ENCODE peak calls at places on chromosomes 7 and 10, in nine cellular contexts. One of them, this sample, is unnamed.

GRCh38 chr10:62027841-62028501 is 126.5 kb downstream of the ARID5B start:
- DNase-seq in activated T-cell treated with anti-CD3 and anti-CD28 coated beads for 48 hours: no peak
- DNase-seq in stimulated activated CD8-positive, alpha-beta memory T cell treated with anti-CD3 and anti-CD28 coated beads, Interleukin-4, amount 100 ng/mL, for 1 hour: no peak
- DNase-seq in epithelial cell of esophagus: peak
- DNase-seq in NCI-H1436 treated with DMSO at 0.1 percent for 48 hours: no peak
- DNase-seq in IMR-90: peak
- DNase-seq in CD4-positive, alpha-beta T cell: no peak
- DNase-seq in thoracic aorta: no peak
- DNase-seq in fibroblast of mammary gland: peak
- DNase-seq in this sample: no peak

GRCh38 chr7:99104631-99105030 is 39.3 kb downstream of the SMURF1 start:
- DNase-seq in stimulated activated CD8-positive, alpha-beta memory T cell treated with anti-CD3 and anti-CD28 coated beads, Interleukin-4, amount 100 ng/mL, for 1 hour: no peak
- DNase-seq in epithelial cell of esophagus: no peak
- DNase-seq in CD4-positive, alpha-beta T cell: no peak
- DNase-seq in NCI-H1436 treated with DMSO at 0.1 percent for 48 hours: no peak
- DNase-seq in activated T-cell treated with anti-CD3 and anti-CD28 coated beads for 48 hours: no peak
- DNase-seq in fibroblast of mammary gland: no peak
- DNase-seq in thoracic aorta: no peak
- DNase-seq in IMR-90: no peak
- DNase-seq in this sample: no peak

GRCh38 chr10:47339759-47340612 is 8.2 kb upstream of the RBP3 start:
- DNase-seq in NCI-H1436 treated with DMSO at 0.1 percent for 48 hours: no peak
- DNase-seq in CD4-positive, alpha-beta T cell: no peak
- DNase-seq in epithelial cell of esophagus: no peak
- DNase-seq in thoracic aorta: no peak
- DNase-seq in fibroblast of mammary gland: no peak
- DNase-seq in stimulated activated CD8-positive, alpha-beta memory T cell treated with anti-CD3 and anti-CD28 coated beads, Interleukin-4, amount 100 ng/mL, for 1 hour: no peak
- DNase-seq in activated T-cell treated with anti-CD3 and anti-CD28 coated beads for 48 hours: no peak
- DNase-seq in IMR-90: no peak
- DNase-seq in this sample: no peak

GRCh38 chr7:36506820-36507219 is 117.2 kb downstream of the ANLN start:
- DNase-seq in stimulated activated CD8-positive, alpha-beta memory T cell treated with anti-CD3 and anti-CD28 coated beads, Interleukin-4, amount 100 ng/mL, for 1 hour: no peak
- DNase-seq in fibroblast of mammary gland: peak
- DNase-seq in CD4-positive, alpha-beta T cell: no peak
- DNase-seq in IMR-90: peak
- DNase-seq in epithelial cell of esophagus: peak
- DNase-seq in NCI-H1436 treated with DMSO at 0.1 percent for 48 hours: no peak
- DNase-seq in thoracic aorta: no peak
- DNase-seq in activated T-cell treated with anti-CD3 and anti-CD28 coated beads for 48 hours: no peak
- DNase-seq in this sample: no peak

GRCh38 chr7:148142660-148143248 is 447.8 kb upstream of the C7orf33 start:
- DNase-seq in activated T-cell treated with anti-CD3 and anti-CD28 coated beads for 48 hours: no peak
- DNase-seq in IMR-90: peak
- DNase-seq in stimulated activated CD8-positive, alpha-beta memory T cell treated with anti-CD3 and anti-CD28 coated beads, Interleukin-4, amount 100 ng/mL, for 1 hour: no peak
- DNase-seq in fibroblast of mammary gland: peak
- DNase-seq in thoracic aorta: no peak
- DNase-seq in epithelial cell of esophagus: peak
- DNase-seq in NCI-H1436 treated with DMSO at 0.1 percent for 48 hours: no peak
- DNase-seq in CD4-positive, alpha-beta T cell: no peak
- DNase-seq in this sample: no peak

GRCh38 chr7:44306608-44307007 is 18.8 kb downstream of the CAMK2B start:
- DNase-seq in activated T-cell treated with anti-CD3 and anti-CD28 coated beads for 48 hours: no peak
- DNase-seq in epithelial cell of esophagus: no peak
- DNase-seq in IMR-90: no peak
- DNase-seq in fibroblast of mammary gland: no peak
- DNase-seq in stimulated activated CD8-positive, alpha-beta memory T cell treated with anti-CD3 and anti-CD28 coated beads, Interleukin-4, amount 100 ng/mL, for 1 hour: no peak
- DNase-seq in thoracic aorta: no peak
- DNase-seq in NCI-H1436 treated with DMSO at 0.1 percent for 48 hours: no peak
- DNase-seq in CD4-positive, alpha-beta T cell: no peak
- DNase-seq in this sample: no peak

GRCh38 chr10:69179089-69179742 is 818 bp upstream of the SUPV3L1 start:
- DNase-seq in fibroblast of mammary gland: peak
- DNase-seq in CD4-positive, alpha-beta T cell: no peak
- DNase-seq in NCI-H1436 treated with DMSO at 0.1 percent for 48 hours: no peak
- DNase-seq in IMR-90: no peak
- DNase-seq in activated T-cell treated with anti-CD3 and anti-CD28 coated beads for 48 hours: peak
- DNase-seq in epithelial cell of esophagus: no peak
- DNase-seq in stimulated activated CD8-positive, alpha-beta memory T cell treated with anti-CD3 and anti-CD28 coated beads, Interleukin-4, amount 100 ng/mL, for 1 hour: no peak
- DNase-seq in thoracic aorta: no peak
- DNase-seq in this sample: no peak

GRCh38 chr10:18071591-18071990 is 68.6 kb upstream of the CACNB2 start:
- DNase-seq in activated T-cell treated with anti-CD3 and anti-CD28 coated beads for 48 hours: no peak
- DNase-seq in thoracic aorta: no peak
- DNase-seq in IMR-90: no peak
- DNase-seq in stimulated activated CD8-positive, alpha-beta memory T cell treated with anti-CD3 and anti-CD28 coated beads, Interleukin-4, amount 100 ng/mL, for 1 hour: no peak
- DNase-seq in epithelial cell of esophagus: peak
- DNase-seq in fibroblast of mammary gland: no peak
- DNase-seq in CD4-positive, alpha-beta T cell: no peak
- DNase-seq in NCI-H1436 treated with DMSO at 0.1 percent for 48 hours: no peak
- DNase-seq in this sample: no peak

GRCh38 chr7:25931156-25931555 is 220.8 kb upstream of the NFE2L3 start:
- DNase-seq in NCI-H1436 treated with DMSO at 0.1 percent for 48 hours: no peak
- DNase-seq in epithelial cell of esophagus: no peak
- DNase-seq in thoracic aorta: no peak
- DNase-seq in CD4-positive, alpha-beta T cell: no peak
- DNase-seq in stimulated activated CD8-positive, alpha-beta memory T cell treated with anti-CD3 and anti-CD28 coated beads, Interleukin-4, amount 100 ng/mL, for 1 hour: no peak
- DNase-seq in fibroblast of mammary gland: no peak
- DNase-seq in activated T-cell treated with anti-CD3 and anti-CD28 coated beads for 48 hours: no peak
- DNase-seq in IMR-90: no peak
- DNase-seq in this sample: no peak

GRCh38 chr10:106189254-106189653 is 975.3 kb downstream of the SORCS1 start:
- DNase-seq in stimulated activated CD8-positive, alpha-beta memory T cell treated with anti-CD3 and anti-CD28 coated beads, Interleukin-4, amount 100 ng/mL, for 1 hour: no peak
- DNase-seq in fibroblast of mammary gland: peak
- DNase-seq in thoracic aorta: no peak
- DNase-seq in IMR-90: no peak
- DNase-seq in NCI-H1436 treated with DMSO at 0.1 percent for 48 hours: no peak
- DNase-seq in activated T-cell treated with anti-CD3 and anti-CD28 coated beads for 48 hours: no peak
- DNase-seq in epithelial cell of esophagus: peak
- DNase-seq in CD4-positive, alpha-beta T cell: no peak
- DNase-seq in this sample: no peak

GRCh38 chr7:12581897-12582296 is 11.4 kb downstream of the SCIN start:
- DNase-seq in IMR-90: peak
- DNase-seq in NCI-H1436 treated with DMSO at 0.1 percent for 48 hours: no peak
- DNase-seq in epithelial cell of esophagus: no peak
- DNase-seq in stimulated activated CD8-positive, alpha-beta memory T cell treated with anti-CD3 and anti-CD28 coated beads, Interleukin-4, amount 100 ng/mL, for 1 hour: no peak
- DNase-seq in fibroblast of mammary gland: no peak
- DNase-seq in thoracic aorta: no peak
- DNase-seq in CD4-positive, alpha-beta T cell: no peak
- DNase-seq in activated T-cell treated with anti-CD3 and anti-CD28 coated beads for 48 hours: no peak
- DNase-seq in this sample: no peak

GRCh38 chr7:104980969-104981670 is 32.9 kb upstream of the KMT2E start:
- DNase-seq in fibroblast of mammary gland: peak
- DNase-seq in NCI-H1436 treated with DMSO at 0.1 percent for 48 hours: no peak
- DNase-seq in activated T-cell treated with anti-CD3 and anti-CD28 coated beads for 48 hours: no peak
- DNase-seq in IMR-90: peak
- DNase-seq in thoracic aorta: no peak
- DNase-seq in stimulated activated CD8-positive, alpha-beta memory T cell treated with anti-CD3 and anti-CD28 coated beads, Interleukin-4, amount 100 ng/mL, for 1 hour: no peak
- DNase-seq in CD4-positive, alpha-beta T cell: no peak
- DNase-seq in epithelial cell of esophagus: peak
- DNase-seq in this sample: no peak

GRCh38 chr10:97207131-97207530 is 21.4 kb upstream of the SLIT1 start:
- DNase-seq in NCI-H1436 treated with DMSO at 0.1 percent for 48 hours: no peak
- DNase-seq in IMR-90: no peak
- DNase-seq in epithelial cell of esophagus: no peak
- DNase-seq in thoracic aorta: no peak
- DNase-seq in stimulated activated CD8-positive, alpha-beta memory T cell treated with anti-CD3 and anti-CD28 coated beads, Interleukin-4, amount 100 ng/mL, for 1 hour: no peak
- DNase-seq in fibroblast of mammary gland: no peak
- DNase-seq in CD4-positive, alpha-beta T cell: no peak
- DNase-seq in activated T-cell treated with anti-CD3 and anti-CD28 coated beads for 48 hours: no peak
- DNase-seq in this sample: no peak

GRCh38 chr10:80410122-80410521 is 1.8 kb downstream of the PRXL2A start:
- DNase-seq in epithelial cell of esophagus: no peak
- DNase-seq in stimulated activated CD8-positive, alpha-beta memory T cell treated with anti-CD3 and anti-CD28 coated beads, Interleukin-4, amount 100 ng/mL, for 1 hour: no peak
- DNase-seq in CD4-positive, alpha-beta T cell: no peak
- DNase-seq in NCI-H1436 treated with DMSO at 0.1 percent for 48 hours: no peak
- DNase-seq in IMR-90: no peak
- DNase-seq in thoracic aorta: no peak
- DNase-seq in activated T-cell treated with anti-CD3 and anti-CD28 coated beads for 48 hours: no peak
- DNase-seq in fibroblast of mammary gland: no peak
- DNase-seq in this sample: no peak

GRCh38 chr10:115827650-115828049 is 445.4 kb downstream of the GFRA1 start:
- DNase-seq in epithelial cell of esophagus: no peak
- DNase-seq in stimulated activated CD8-positive, alpha-beta memory T cell treated with anti-CD3 and anti-CD28 coated beads, Interleukin-4, amount 100 ng/mL, for 1 hour: no peak
- DNase-seq in CD4-positive, alpha-beta T cell: no peak
- DNase-seq in fibroblast of mammary gland: peak
- DNase-seq in IMR-90: peak
- DNase-seq in activated T-cell treated with anti-CD3 and anti-CD28 coated beads for 48 hours: no peak
- DNase-seq in NCI-H1436 treated with DMSO at 0.1 percent for 48 hours: no peak
- DNase-seq in thoracic aorta: no peak
- DNase-seq in this sample: no peak

GRCh38 chr7:48389977-48390376 is 218.7 kb downstream of the ABCA13 start:
- DNase-seq in epithelial cell of esophagus: peak
- DNase-seq in IMR-90: peak
- DNase-seq in thoracic aorta: no peak
- DNase-seq in NCI-H1436 treated with DMSO at 0.1 percent for 48 hours: no peak
- DNase-seq in fibroblast of mammary gland: peak
- DNase-seq in CD4-positive, alpha-beta T cell: no peak
- DNase-seq in stimulated activated CD8-positive, alpha-beta memory T cell treated with anti-CD3 and anti-CD28 coated beads, Interleukin-4, amount 100 ng/mL, for 1 hour: no peak
- DNase-seq in activated T-cell treated with anti-CD3 and anti-CD28 coated beads for 48 hours: no peak
- DNase-seq in this sample: no peak

GRCh38 chr10:22258471-22258870 is 40.7 kb upstream of the EBLN1 start:
- DNase-seq in IMR-90: no peak
- DNase-seq in CD4-positive, alpha-beta T cell: no peak
- DNase-seq in stimulated activated CD8-positive, alpha-beta memory T cell treated with anti-CD3 and anti-CD28 coated beads, Interleukin-4, amount 100 ng/mL, for 1 hour: no peak
- DNase-seq in fibroblast of mammary gland: no peak
- DNase-seq in NCI-H1436 treated with DMSO at 0.1 percent for 48 hours: no peak
- DNase-seq in activated T-cell treated with anti-CD3 and anti-CD28 coated beads for 48 hours: no peak
- DNase-seq in epithelial cell of esophagus: no peak
- DNase-seq in thoracic aorta: no peak
- DNase-seq in this sample: no peak

GRCh38 chr10:102274062-102274461 is 28.7 kb downstream of the GBF1 start:
- DNase-seq in NCI-H1436 treated with DMSO at 0.1 percent for 48 hours: no peak
- DNase-seq in CD4-positive, alpha-beta T cell: no peak
- DNase-seq in activated T-cell treated with anti-CD3 and anti-CD28 coated beads for 48 hours: no peak
- DNase-seq in fibroblast of mammary gland: no peak
- DNase-seq in IMR-90: no peak
- DNase-seq in stimulated activated CD8-positive, alpha-beta memory T cell treated with anti-CD3 and anti-CD28 coated beads, Interleukin-4, amount 100 ng/mL, for 1 hour: no peak
- DNase-seq in thoracic aorta: no peak
- DNase-seq in epithelial cell of esophagus: no peak
- DNase-seq in this sample: no peak

GRCh38 chr10:13633689-13634088 is 46.9 kb downstream of the PRPF18 start:
- DNase-seq in IMR-90: peak
- DNase-seq in stimulated activated CD8-positive, alpha-beta memory T cell treated with anti-CD3 and anti-CD28 coated beads, Interleukin-4, amount 100 ng/mL, for 1 hour: no peak
- DNase-seq in fibroblast of mammary gland: peak
- DNase-seq in CD4-positive, alpha-beta T cell: no peak
- DNase-seq in thoracic aorta: no peak
- DNase-seq in activated T-cell treated with anti-CD3 and anti-CD28 coated beads for 48 hours: no peak
- DNase-seq in NCI-H1436 treated with DMSO at 0.1 percent for 48 hours: no peak
- DNase-seq in epithelial cell of esophagus: no peak
- DNase-seq in this sample: no peak

GRCh38 chr10:112615269-112615668 is 168.3 kb downstream of the VTI1A start:
- DNase-seq in epithelial cell of esophagus: peak
- DNase-seq in thoracic aorta: no peak
- DNase-seq in IMR-90: no peak
- DNase-seq in CD4-positive, alpha-beta T cell: no peak
- DNase-seq in NCI-H1436 treated with DMSO at 0.1 percent for 48 hours: no peak
- DNase-seq in activated T-cell treated with anti-CD3 and anti-CD28 coated beads for 48 hours: no peak
- DNase-seq in fibroblast of mammary gland: no peak
- DNase-seq in stimulated activated CD8-positive, alpha-beta memory T cell treated with anti-CD3 and anti-CD28 coated beads, Interleukin-4, amount 100 ng/mL, for 1 hour: no peak
- DNase-seq in this sample: no peak

GRCh38 chr10:1344846-1345245 is 288.7 kb downstream of the WDR37 start:
- DNase-seq in thoracic aorta: no peak
- DNase-seq in fibroblast of mammary gland: no peak
- DNase-seq in CD4-positive, alpha-beta T cell: no peak
- DNase-seq in activated T-cell treated with anti-CD3 and anti-CD28 coated beads for 48 hours: no peak
- DNase-seq in stimulated activated CD8-positive, alpha-beta memory T cell treated with anti-CD3 and anti-CD28 coated beads, Interleukin-4, amount 100 ng/mL, for 1 hour: no peak
- DNase-seq in epithelial cell of esophagus: no peak
- DNase-seq in IMR-90: no peak
- DNase-seq in NCI-H1436 treated with DMSO at 0.1 percent for 48 hours: no peak
- DNase-seq in this sample: no peak

GRCh38 chr10:48759113-48759901 is 74.6 kb downstream of the WDFY4 start:
- DNase-seq in epithelial cell of esophagus: no peak
- DNase-seq in NCI-H1436 treated with DMSO at 0.1 percent for 48 hours: no peak
- DNase-seq in thoracic aorta: no peak
- DNase-seq in stimulated activated CD8-positive, alpha-beta memory T cell treated with anti-CD3 and anti-CD28 coated beads, Interleukin-4, amount 100 ng/mL, for 1 hour: no peak
- DNase-seq in fibroblast of mammary gland: no peak
- DNase-seq in CD4-positive, alpha-beta T cell: no peak
- DNase-seq in activated T-cell treated with anti-CD3 and anti-CD28 coated beads for 48 hours: no peak
- DNase-seq in IMR-90: no peak
- DNase-seq in this sample: no peak

GRCh38 chr7:133157045-133157444 is 75.2 kb upstream of the CHCHD3 start:
- DNase-seq in activated T-cell treated with anti-CD3 and anti-CD28 coated beads for 48 hours: no peak
- DNase-seq in epithelial cell of esophagus: no peak
- DNase-seq in thoracic aorta: no peak
- DNase-seq in NCI-H1436 treated with DMSO at 0.1 percent for 48 hours: no peak
- DNase-seq in IMR-90: no peak
- DNase-seq in CD4-positive, alpha-beta T cell: no peak
- DNase-seq in stimulated activated CD8-positive, alpha-beta memory T cell treated with anti-CD3 and anti-CD28 coated beads, Interleukin-4, amount 100 ng/mL, for 1 hour: no peak
- DNase-seq in fibroblast of mammary gland: no peak
- DNase-seq in this sample: no peak

GRCh38 chr7:70762697-70763096 is 369.2 kb upstream of the GALNT17 start:
- DNase-seq in epithelial cell of esophagus: no peak
- DNase-seq in IMR-90: no peak
- DNase-seq in activated T-cell treated with anti-CD3 and anti-CD28 coated beads for 48 hours: no peak
- DNase-seq in NCI-H1436 treated with DMSO at 0.1 percent for 48 hours: no peak
- DNase-seq in CD4-positive, alpha-beta T cell: no peak
- DNase-seq in fibroblast of mammary gland: no peak
- DNase-seq in thoracic aorta: no peak
- DNase-seq in stimulated activated CD8-positive, alpha-beta memory T cell treated with anti-CD3 and anti-CD28 coated beads, Interleukin-4, amount 100 ng/mL, for 1 hour: no peak
- DNase-seq in this sample: no peak

GRCh38 chr10:20059084-20059835 is 243.0 kb downstream of the PLXDC2 start:
- DNase-seq in stimulated activated CD8-positive, alpha-beta memory T cell treated with anti-CD3 and anti-CD28 coated beads, Interleukin-4, amount 100 ng/mL, for 1 hour: no peak
- DNase-seq in activated T-cell treated with anti-CD3 and anti-CD28 coated beads for 48 hours: no peak
- DNase-seq in IMR-90: peak
- DNase-seq in NCI-H1436 treated with DMSO at 0.1 percent for 48 hours: no peak
- DNase-seq in thoracic aorta: no peak
- DNase-seq in CD4-positive, alpha-beta T cell: no peak
- DNase-seq in fibroblast of mammary gland: peak
- DNase-seq in epithelial cell of esophagus: peak
- DNase-seq in this sample: no peak

GRCh38 chr7:14899065-14899464 is 3.5 kb downstream of the DGKB start:
- DNase-seq in NCI-H1436 treated with DMSO at 0.1 percent for 48 hours: no peak
- DNase-seq in epithelial cell of esophagus: no peak
- DNase-seq in IMR-90: no peak
- DNase-seq in thoracic aorta: no peak
- DNase-seq in activated T-cell treated with anti-CD3 and anti-CD28 coated beads for 48 hours: no peak
- DNase-seq in fibroblast of mammary gland: peak
- DNase-seq in CD4-positive, alpha-beta T cell: no peak
- DNase-seq in stimulated activated CD8-positive, alpha-beta memory T cell treated with anti-CD3 and anti-CD28 coated beads, Interleukin-4, amount 100 ng/mL, for 1 hour: no peak
- DNase-seq in this sample: no peak

This sample was measured in cerebellar nuclear complex.